ENCODE peak calls at places on chromosomes 1 and 21, in six cellular contexts. Z is effector memory CD4-positive, alpha-beta T cell; D is uterus; N is ovary; X is naive thymus-derived CD4-positive, alpha-beta T cell; U is A673. W is an unnamed sample. For H3K4me1 and H3K36me3, the result is how much of the 10 kb centered on the place peaks cover.

GRCh38 chr1:13921190-13921589 is 221.2 kb downstream of the PRDM2 start:
- DNase-seq in Z (no peak), N (no peak), U (no peak), X (no peak), D (no peak), W (no peak)

GRCh38 chr1:23381233-23381885 is 11.7 kb upstream of the ZNF436 start:
- DNase-seq in D (no peak), U (no peak), X (no peak), Z (no peak), N (no peak), W (no peak)

GRCh38 chr1:241408170-241408569 is 51.2 kb upstream of the RGS7 start:
- DNase-seq in D (no peak), N (no peak), U (no peak), X (no peak), Z (no peak), W (no peak)

GRCh38 chr21:39040494-39041110 is 142.6 kb downstream of the PSMG1 start:
- DNase-seq in Z (no peak), N (no peak), X (no peak), U (no peak), D (no peak), W (no peak)

GRCh38 chr21:25513810-25514209 is 93.5 kb downstream of the MRPL39 start:
- DNase-seq in X (no peak), Z (no peak), U (no peak), N (no peak), D (no peak), W (no peak)

GRCh38 chr1:44361478-44361877 is 6.4 kb upstream of the ERI3 start:
- DNase-seq in N (no peak), U (no peak), X (no peak), D (no peak), Z (no peak), W (no peak)

GRCh38 chr1:8218351-8219092 is 99.4 kb upstream of the SLC45A1 start:
- DNase-seq in Z (no peak), N (no peak), D (no peak), U (no peak), X (no peak), W (no peak)

GRCh38 chr1:115496904-115497527 is 144.8 kb upstream of the VANGL1 start:
- DNase-seq in X (no peak), U (peak), N (no peak), D (no peak), Z (no peak), W (no peak)

GRCh38 chr1:210505601-210506564 is 177.2 kb downstream of the HHAT start:
- DNase-seq in D (no peak), X (no peak), Z (no peak), U (no peak), N (no peak), W (no peak)

GRCh38 chr1:30757196-30757949 is at the start of gene LAPTM5:
- DNase-seq in N (no peak), X (peak), U (no peak), D (no peak), Z (peak), W (no peak)

GRCh38 chr1:87902830-87903614 is 574.3 kb downstream of the LMO4 start:
- DNase-seq in N (no peak), Z (no peak), U (no peak), X (no peak), D (peak), W (no peak)

GRCh38 chr1:19300211-19300610 is 11.6 kb upstream of the AKR7A3 start:
- DNase-seq in U (no peak), X (no peak), Z (no peak), D (no peak), N (no peak), W (no peak)

GRCh38 chr1:226719596-226720386 is 19.3 kb downstream of the ITPKB start:
- DNase-seq in U (no peak), X (peak), D (no peak), Z (no peak), N (no peak), W (no peak)

GRCh38 chr21:41834252-41834925 is 44.8 kb downstream of the PRDM15 start:
- DNase-seq in U (no peak), X (no peak), Z (no peak), N (peak), D (no peak), W (no peak)

GRCh38 chr21:23694396-23694795 is 1912.9 kb downstream of the MRPL39 start:
- DNase-seq in D (no peak), X (no peak), N (no peak), U (peak), Z (no peak), W (no peak)

GRCh38 chr1:240854367-240854766 is 242.4 kb upstream of the GREM2 start:
- DNase-seq in N (no peak), Z (no peak), X (no peak), D (no peak), U (no peak), W (no peak)

GRCh38 chr1:184152502-184152901 is 101.0 kb downstream of the TSEN15 start:
- DNase-seq in Z (no peak), D (peak), X (no peak), N (no peak), U (peak), W (no peak)

GRCh38 chr1:169745015-169745861 is 11.4 kb upstream of the SELE start:
- DNase-seq in N (no peak), Z (no peak), U (no peak), D (peak), X (no peak), W (no peak)

GRCh38 chr1:20426923-20427322 is 59.1 kb downstream of the CAMK2N1 start:
- DNase-seq in N (no peak), U (peak), Z (no peak), X (no peak), D (no peak), W (no peak)

GRCh38 chr1:170369000-170369399 is 163.0 kb upstream of the GORAB start:
- DNase-seq in N (no peak), Z (no peak), X (no peak), U (no peak), D (no peak), W (no peak)

GRCh38 chr1:8482844-8483436 is 165.0 kb downstream of the SLC45A1 start:
- DNase-seq in X (no peak), D (no peak), Z (no peak), N (no peak), U (no peak), W (no peak)

GRCh38 chr1:64483711-64484454 is 14.0 kb downstream of the CACHD1 start:
- DNase-seq in U (no peak), N (no peak), X (no peak), Z (no peak), D (no peak), W (no peak)

GRCh38 chr1:197619008-197619640 is 156.2 kb downstream of the DENND1B start:
- DNase-seq in Z (no peak), N (no peak), U (peak), X (no peak), D (no peak), W (no peak)

GRCh38 chr1:154326546-154327465 is 1.5 kb downstream of the ATP8B2 start:
- DNase-seq in Z (no peak), N (peak), D (peak), X (no peak), U (peak), W (no peak)

GRCh38 chr1:224274970-224275626 is 54.9 kb downstream of the NVL start:
- DNase-seq in Z (no peak), D (no peak), X (no peak), N (no peak), U (no peak), W (no peak)

GRCh38 chr1:17861685-17862084 is 106.6 kb downstream of the ACTL8 start:
- DNase-seq in X (no peak), U (peak), Z (no peak), D (no peak), N (no peak), W (no peak)

GRCh38 chr1:160307455-160307854 is 22.5 kb upstream of the PEX19 start:
- DNase-seq in U (no peak), D (no peak), N (no peak), X (no peak), Z (no peak), W (peak)

GRCh38 chr1:21956720-21957552 is 19.8 kb upstream of the HSPG2 start:
- DNase-seq in N (peak), Z (peak), U (no peak), D (no peak), X (peak), W (no peak)

GRCh38 chr1:162093095-162093494 is 23.6 kb downstream of the NOS1AP start:
- DNase-seq in U (no peak), Z (no peak), D (no peak), X (no peak), N (no peak), W (no peak)

GRCh38 chr1:184160236-184160635 is 108.7 kb downstream of the TSEN15 start:
- DNase-seq in D (no peak), N (no peak), X (no peak), Z (no peak), U (peak), W (no peak)

GRCh38 chr1:59976194-59977074 is 49.9 kb upstream of the CYP2J2 start:
- DNase-seq in N (peak), U (peak), D (peak), X (no peak), Z (no peak), W (peak)

GRCh38 chr1:154869351-154870116 is 547 bp downstream of the KCNN3 start:
- DNase-seq in U (no peak), D (peak), Z (no peak), N (peak), X (no peak), W (no peak)

GRCh38 chr1:16450863-16451481 is 10.4 kb downstream of the NECAP2 start:
- DNase-seq in N (no peak), Z (no peak), D (no peak), U (no peak), X (no peak), W (no peak)

GRCh38 chr1:160251687-160252526 is 10.4 kb downstream of the DCAF8 start:
- DNase-seq in D (peak), U (peak), Z (peak), N (peak), X (peak), W (peak)

GRCh38 chr1:109500886-109501285 is 7.0 kb downstream of the CYB561D1 start:
- DNase-seq in N (peak), D (no peak), X (no peak), Z (no peak), U (no peak), W (no peak)

DNA sequence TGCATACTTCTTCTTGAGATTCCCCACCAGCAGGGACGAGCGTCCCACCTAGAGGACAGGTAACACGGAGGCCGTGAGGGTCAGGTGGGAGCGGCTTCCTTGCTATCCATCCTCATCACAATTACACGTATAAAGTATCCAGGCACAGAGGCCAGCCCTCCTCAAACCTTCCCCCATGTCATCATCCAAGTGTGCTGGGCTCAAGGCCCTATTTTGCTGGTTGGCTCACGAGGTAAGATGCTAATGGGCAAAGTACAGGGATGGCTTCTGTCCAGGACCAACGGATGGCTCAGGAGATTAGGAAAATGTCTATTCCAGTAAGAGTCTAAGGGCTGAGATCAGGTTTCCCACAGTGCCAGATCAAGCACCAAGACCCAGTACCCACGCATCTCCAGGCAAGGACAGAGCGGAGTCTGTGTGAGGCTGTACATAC is 11.5 kb upstream of the A3GALT2 start:
- DNase-seq in N (no peak), Z (no peak), X (no peak), U (no peak), D (no peak), W (no peak)
- H3K4me1 ChIP-seq in N (under half), Z (under half), X (under half), U (under half), D (under half), W (under half)

GRCh38 chr1:221279146-221279545 is 399.9 kb downstream of the HLX start:
- DNase-seq in D (no peak), N (no peak), Z (no peak), U (no peak), X (no peak), W (no peak)

GRCh38 chr1:221272940-221273339 is 393.7 kb downstream of the HLX start:
- DNase-seq in U (no peak), D (no peak), X (no peak), Z (no peak), N (no peak), W (no peak)

GRCh38 chr1:221271696-221272095 is 392.5 kb downstream of the HLX start:
- DNase-seq in Z (no peak), X (no peak), U (no peak), N (no peak), D (no peak), W (no peak)

GRCh38 chr1:221274373-221274772 is 395.1 kb downstream of the HLX start:
- DNase-seq in U (no peak), Z (no peak), D (no peak), X (no peak), N (no peak), W (no peak)

GRCh38 chr1:221276911-221277310 is 397.7 kb downstream of the HLX start:
- DNase-seq in N (no peak), X (no peak), Z (no peak), U (no peak), D (no peak), W (no peak)
- H3K27ac ChIP-seq in N (no peak), X (no peak), Z (no peak), U (no peak), D (no peak), W (no peak)

DNA sequence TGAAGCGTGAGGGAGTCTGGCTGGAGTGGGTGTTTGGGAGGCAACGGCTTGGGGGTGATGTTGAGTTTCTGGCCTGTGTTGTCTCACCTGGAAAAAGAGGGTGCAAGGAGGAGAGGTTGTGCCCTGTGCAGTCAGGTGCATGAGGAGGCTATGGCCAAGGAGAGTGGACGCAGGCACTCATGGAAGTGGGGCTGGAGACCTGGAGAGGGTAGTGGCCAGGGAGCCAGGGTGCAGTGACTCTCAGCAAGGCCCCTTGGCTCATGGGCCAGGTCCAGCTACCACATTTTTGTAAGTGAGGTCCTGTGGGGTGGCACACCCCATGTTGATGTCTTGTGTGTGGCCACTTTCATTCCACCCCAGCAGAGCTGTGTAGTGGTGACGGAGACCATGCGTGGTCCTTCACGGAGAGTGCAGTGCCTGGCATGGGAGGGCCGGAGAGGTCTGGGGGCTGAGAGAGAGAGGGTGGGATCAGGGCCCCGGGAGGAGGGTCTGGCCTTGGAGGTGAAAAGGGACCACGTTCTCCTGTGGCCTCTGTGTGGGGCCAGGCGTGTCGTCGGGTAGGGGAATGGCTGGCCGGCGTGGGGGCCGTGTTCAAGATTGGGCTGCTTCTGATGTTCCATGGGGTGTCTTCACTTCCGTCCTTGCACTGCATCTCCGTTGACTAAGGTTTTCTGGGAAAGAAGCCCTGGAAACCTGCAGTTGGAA is 6.1 kb downstream of the SNAP47 start:
- DNase-seq in X (no peak), D (no peak), Z (no peak), N (peak), U (no peak), W (no peak)
- H3K36me3 ChIP-seq in X (under half), D (under half), Z (under half), N (under half), U (under half), W (under half)

DNA sequence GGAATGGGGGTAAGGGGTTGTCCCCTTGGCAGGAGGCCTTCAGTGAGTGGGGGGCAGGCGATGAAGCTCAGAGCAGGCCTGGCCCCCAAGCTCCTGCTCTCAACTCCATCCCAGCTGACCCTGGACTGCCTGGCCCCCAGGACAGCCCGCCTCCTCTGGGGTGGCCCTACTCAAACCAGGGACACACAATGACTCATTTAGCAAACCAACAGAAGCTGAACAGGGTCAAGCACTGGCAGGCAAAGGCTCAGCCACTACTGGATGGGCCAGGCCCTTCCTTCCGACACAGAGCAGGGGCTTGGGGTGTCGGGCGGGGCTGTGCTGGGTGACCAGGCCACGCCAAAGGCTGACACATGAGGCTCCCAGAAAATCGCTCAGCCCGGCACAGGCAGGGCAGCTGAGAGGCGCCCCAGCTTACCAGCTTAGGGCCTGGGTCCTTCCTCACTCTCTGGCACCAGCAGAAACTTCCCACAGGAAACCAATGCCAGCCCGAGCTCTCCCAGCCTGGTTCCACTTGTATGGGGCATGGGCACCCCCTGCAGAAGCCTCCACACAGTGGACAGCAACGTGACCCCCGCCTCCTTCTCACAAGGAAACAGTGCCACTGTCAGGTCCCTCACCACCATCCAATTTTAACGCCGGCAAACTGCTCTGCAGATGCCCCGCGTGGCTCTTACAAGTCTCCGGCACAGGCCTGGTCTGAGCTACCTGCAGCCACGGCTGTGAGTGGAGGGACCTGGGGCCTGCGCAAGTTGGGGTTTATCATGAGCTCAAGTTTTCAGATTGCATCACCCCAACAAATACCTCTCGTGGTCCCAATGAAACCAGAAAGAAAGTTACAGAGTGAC is 114.3 kb downstream of the NPHP4 start:
- DNase-seq in X (no peak), N (no peak), U (no peak), D (no peak), Z (no peak), W (no peak)
- H3K4me1 ChIP-seq in X (under half), N (under half), U (under half), D (under half), Z (under half), W (under half)

GRCh38 chr1:26322042-26322331 is 4.2 kb downstream of the CD52 start:
- DNase-seq in N (no peak), U (no peak), Z (no peak), X (no peak), D (no peak), W (no peak)
- H3K27ac ChIP-seq in N (no peak), U (no peak), Z (peak), X (peak), D (no peak), W (no peak)

GRCh38 chr1:29209173-29209572 is 21.6 kb downstream of the MECR start:
- DNase-seq in N (no peak), D (no peak), Z (no peak), X (no peak), U (no peak), W (no peak)

GRCh38 chr1:29210278-29211085 is 20.3 kb downstream of the MECR start:
- DNase-seq in D (no peak), X (no peak), U (no peak), N (no peak), Z (no peak), W (no peak)

GRCh38 chr1:29211086-29212030 is 19.4 kb downstream of the MECR start:
- DNase-seq in N (no peak), X (no peak), Z (no peak), D (no peak), U (no peak), W (no peak)

GRCh38 chr1:29213055-29213454 is 17.7 kb downstream of the MECR start:
- DNase-seq in X (no peak), U (no peak), N (no peak), Z (no peak), D (no peak), W (no peak)

DNA sequence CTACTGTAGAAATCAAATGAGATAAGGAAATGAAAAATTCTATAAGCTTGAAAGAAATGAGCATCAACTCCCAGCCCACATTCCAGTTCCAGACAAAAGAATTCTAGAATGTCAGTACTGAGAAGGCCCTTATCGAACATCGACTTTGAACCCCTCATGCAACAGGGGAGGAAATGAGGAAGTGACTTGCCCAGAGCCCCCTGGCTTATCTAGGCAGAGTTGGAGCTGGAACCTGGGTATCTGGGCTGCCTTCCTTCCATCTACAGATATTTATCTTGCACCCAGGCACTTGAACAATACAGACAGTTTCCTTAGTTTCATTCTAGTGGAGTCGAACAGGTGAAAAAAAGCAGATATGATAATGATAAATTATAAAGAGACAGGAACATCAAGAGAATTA is 22.3 kb downstream of the MECR start:
- DNase-seq in X (no peak), D (no peak), N (no peak), U (no peak), Z (no peak), W (no peak)
- H3K36me3 ChIP-seq in X (under half), D (under half), N (under half), U (under half), Z (under half), W (under half)